ENCODE peak calls at places on chromosomes 7 and 10, in five cellular contexts. F is astrocyte of the spinal cord; K is KG1; D is stimulated activated CD4-positive, alpha-beta T cell treated with anti-CD3 and anti-CD28 coated beads, TNF-alpha, amount 100 ng/mL, for 48 hours; Y is AG09319. L is an unnamed sample.
A peak's percentile ranks its signal among the peaks of the same experiment; 100 is the strongest.

GRCh38 chr10:97497572-97498075 is 598 bp downstream of the MMS19 start:
- DNase-seq in F (peak; percentile 75), K (peak; percentile 58), D (peak; percentile 62), Y (peak; percentile 39), L (peak; percentile 93)

GRCh38 chr7:87784424-87784823 is 91.7 kb downstream of the SLC25A40 start:
- DNase-seq in F (no peak), K (no peak), D (no peak), Y (no peak), L (no peak)

GRCh38 chr7:45068236-45069023 is 20.3 kb downstream of the NACAD start:
- DNase-seq in F (no peak), K (no peak), D (no peak), Y (no peak), L (peak; percentile 66)

GRCh38 chr10:35569111-35569707 is 35.9 kb upstream of the GJD4 start:
- DNase-seq in F (no peak), K (no peak), D (no peak), Y (no peak), L (no peak)

GRCh38 chr7:117283371-117283770 is 39.5 kb downstream of the WNT2 start:
- DNase-seq in F (peak; percentile 91), K (no peak), D (no peak), Y (no peak), L (no peak)

GRCh38 chr10:11355625-11356024 is 255.8 kb downstream of the USP6NL start:
- DNase-seq in F (no peak), K (no peak), D (no peak), Y (no peak), L (no peak)

GRCh38 chr7:70743531-70743930 is 388.4 kb upstream of the GALNT17 start:
- DNase-seq in F (no peak), K (no peak), D (no peak), Y (no peak), L (no peak)

GRCh38 chr10:44761076-44761475 is 150.1 kb upstream of the TMEM72 start:
- DNase-seq in F (peak; percentile 14), K (no peak), D (no peak), Y (no peak), L (no peak)

GRCh38 chr10:32104181-32104580 is 48.0 kb upstream of the KIF5B start:
- DNase-seq in F (no peak), K (no peak), D (no peak), Y (no peak), L (no peak)

GRCh38 chr7:150399421-150399820 is 20.3 kb downstream of the ZNF775 start:
- DNase-seq in F (no peak), K (no peak), D (no peak), Y (no peak), L (no peak)

GRCh38 chr10:28179490-28180099 is 123.3 kb downstream of the MPP7 start:
- DNase-seq in F (peak; percentile 75), K (no peak), D (no peak), Y (peak; percentile 32), L (no peak)

L was measured in spleen.